ENCODE peak calls at places on chromosomes 1 and 21, in seven cellular contexts. Q is IMR-90, O is upper lobe of left lung, N is right lobe of liver, V is body of pancreas, A is HCT116, W is A549. P is an unnamed sample.

GRCh38 chr1:167117225-167117624 is 23.4 kb downstream of the STYXL2 start:
- ATAC-seq in V (no peak), A (no peak), W (no peak), Q (no peak), O (no peak), N (no peak), P (no peak)

GRCh38 chr1:8599813-8600212 is 217.6 kb downstream of the RERE start:
- ATAC-seq in Q (no peak), W (no peak), O (no peak), V (no peak), A (no peak), N (no peak), P (no peak)

GRCh38 chr1:107677674-107678073 is 287.3 kb downstream of the VAV3 start:
- ATAC-seq in A (no peak), N (no peak), Q (no peak), V (no peak), O (no peak), W (no peak), P (no peak)

GRCh38 chr1:231613419-231614349 is 12.9 kb upstream of the DISC1 start:
- ATAC-seq in V (no peak), A (no peak), W (no peak), O (peak; percentile 23), Q (no peak), N (no peak), P (no peak)

GRCh38 chr1:43554444-43554992 is 23.8 kb downstream of the PTPRF start:
- ATAC-seq in W (peak; percentile 71), Q (peak; percentile 40), V (no peak), N (no peak), A (peak; percentile 25), O (no peak), P (no peak)

GRCh38 chr1:44801491-44802305 is 1.5 kb downstream of the PLK3 start:
- ATAC-seq in N (no peak), W (no peak), V (no peak), O (no peak), A (no peak), Q (no peak), P (no peak)

GRCh38 chr1:48878191-48878940 is 101.7 kb upstream of the BEND5 start:
- ATAC-seq in O (no peak), Q (no peak), A (peak; percentile 66), W (peak; percentile 100), N (no peak), V (no peak), P (no peak)

GRCh38 chr1:13643017-13643416 is 57.0 kb upstream of the PRDM2 start:
- ATAC-seq in O (no peak), N (no peak), V (no peak), W (no peak), Q (no peak), A (no peak), P (no peak)

GRCh38 chr1:76179297-76179696 is 104.8 kb downstream of the ST6GALNAC3 start:
- ATAC-seq in W (no peak), O (no peak), Q (no peak), A (no peak), V (no peak), N (no peak), P (no peak)

GRCh38 chr1:77134359-77134758 is 84.9 kb downstream of the PIGK start:
- ATAC-seq in O (no peak), N (peak; percentile 96), V (no peak), W (no peak), A (no peak), Q (no peak), P (no peak)

GRCh38 chr1:153790282-153790995 is 15.2 kb downstream of the SLC27A3 start:
- ATAC-seq in V (peak; percentile 68), A (no peak), N (peak; percentile 40), W (no peak), O (peak; percentile 77), Q (peak; percentile 70), P (peak; percentile 92)

GRCh38 chr1:228852015-228852414 is 116.7 kb downstream of the RHOU start:
- ATAC-seq in O (peak; percentile 53), A (peak; percentile 99), Q (no peak), V (no peak), W (no peak), N (no peak), P (no peak)

GRCh38 chr1:29903767-29904166 is 667.4 kb downstream of the PTPRU start:
- ATAC-seq in O (no peak), N (peak; percentile 28), Q (no peak), V (no peak), W (no peak), A (no peak), P (no peak)

GRCh38 chr1:101175474-101175873 is 61.3 kb upstream of the S1PR1 start:
- ATAC-seq in A (no peak), Q (no peak), N (no peak), W (no peak), V (no peak), O (no peak), P (no peak)

GRCh38 chr1:167229719-167230385 is 9.2 kb downstream of the POU2F1 start:
- ATAC-seq in A (no peak), W (peak; percentile 45), N (peak; percentile 38), V (no peak), Q (no peak), O (no peak), P (no peak)

GRCh38 chr1:21782868-21783678 is at the start of gene USP48:
- ATAC-seq in Q (peak; percentile 90), W (peak; percentile 91), A (peak; percentile 87), N (peak; percentile 93), V (peak; percentile 90), O (peak; percentile 98), P (peak; percentile 97)

GRCh38 chr1:59446257-59446901 is 149.5 kb downstream of the FGGY start:
- ATAC-seq in W (no peak), A (no peak), O (no peak), V (no peak), N (peak; percentile 37), Q (peak; percentile 66), P (peak; percentile 48)

GRCh38 chr1:170663011-170663410 is 920 bp upstream of the PRRX1 start:
- ATAC-seq in A (no peak), Q (peak; percentile 5), O (no peak), V (no peak), N (no peak), W (no peak), P (no peak)

GRCh38 chr1:216903389-216903754 is 180.1 kb upstream of the ESRRG start:
- ATAC-seq in A (peak; percentile 20), Q (peak; percentile 95), V (no peak), W (no peak), N (peak; percentile 14), O (no peak), P (no peak)

GRCh38 chr1:116134178-116134773 is 23.1 kb downstream of the MAB21L3 start:
- ATAC-seq in Q (no peak), A (peak; percentile 66), V (no peak), O (no peak), W (no peak), N (no peak), P (no peak)

GRCh38 chr1:171754381-171754705 is 12.5 kb upstream of the VAMP4 start:
- ATAC-seq in A (no peak), O (peak; percentile 49), V (no peak), W (no peak), Q (peak; percentile 92), N (no peak), P (peak; percentile 50)

GRCh38 chr1:208243851-208244583 is at the start of gene PLXNA2:
- ATAC-seq in O (peak; percentile 90), N (peak; percentile 68), A (peak; percentile 77), V (peak; percentile 85), Q (peak; percentile 66), W (peak; percentile 61), P (peak; percentile 87)

GRCh38 chr21:33219300-33219699 is 10.4 kb upstream of the IFNAR2 start:
- ATAC-seq in O (no peak), Q (no peak), A (no peak), W (no peak), N (no peak), V (no peak), P (no peak)

GRCh38 chr1:48916121-48917069 is 139.7 kb upstream of the BEND5 start:
- ATAC-seq in V (peak; percentile 33), W (peak; percentile 86), N (peak; percentile 39), O (no peak), A (peak; percentile 71), Q (no peak), P (no peak)

DNA sequence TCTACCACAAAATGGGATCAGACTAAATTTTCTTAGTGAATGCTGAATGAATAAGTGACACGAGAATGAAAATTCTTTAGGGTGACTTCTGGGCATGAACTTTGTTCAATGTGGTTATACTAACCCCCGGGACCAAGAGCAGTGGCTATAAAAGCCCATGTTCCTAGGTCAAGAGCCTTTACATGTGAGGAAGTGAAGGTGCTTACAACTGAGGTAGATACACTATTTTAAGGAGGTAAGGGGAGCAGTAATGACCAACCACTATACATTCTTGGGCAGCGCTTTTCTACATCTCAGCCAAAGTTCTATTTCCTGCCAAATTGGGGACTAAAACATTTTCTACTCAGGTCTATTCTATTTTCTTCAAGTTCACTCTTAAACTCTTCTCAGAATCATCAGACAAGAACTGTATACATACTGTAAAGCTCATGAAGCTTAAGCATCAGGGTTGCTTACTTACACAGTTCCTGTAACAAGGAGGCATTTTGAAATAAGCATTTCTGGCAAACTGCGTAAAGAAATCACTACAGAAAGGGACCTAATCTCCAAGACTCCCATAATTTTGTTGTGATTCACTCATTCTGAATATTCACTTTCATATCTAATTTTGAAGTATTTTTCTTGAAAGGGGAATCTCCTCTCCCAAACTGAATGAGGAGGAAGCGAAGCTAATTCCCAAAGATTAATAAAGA is 8.5 kb upstream of the ARHGAP29 start:
- ATAC-seq in O (no peak), W (no peak), Q (no peak), A (no peak), N (no peak), V (no peak), P (no peak)
- TF ChIP-seq POLR2A in O (no peak), W (no peak), Q (no peak), A (peak; percentile 43), N (no peak), V (no peak), P (no peak)

GRCh38 chr1:2547210-2548067 is 8.7 kb upstream of the TNFRSF14 start:
- ATAC-seq in N (no peak), V (no peak), Q (peak; percentile 2), W (peak; percentile 10), A (no peak), O (no peak), P (no peak)
- TF ChIP-seq POLR2A in N (no peak), V (no peak), Q (no peak), W (no peak), A (no peak), O (peak; percentile 65), P (no peak)

DNA sequence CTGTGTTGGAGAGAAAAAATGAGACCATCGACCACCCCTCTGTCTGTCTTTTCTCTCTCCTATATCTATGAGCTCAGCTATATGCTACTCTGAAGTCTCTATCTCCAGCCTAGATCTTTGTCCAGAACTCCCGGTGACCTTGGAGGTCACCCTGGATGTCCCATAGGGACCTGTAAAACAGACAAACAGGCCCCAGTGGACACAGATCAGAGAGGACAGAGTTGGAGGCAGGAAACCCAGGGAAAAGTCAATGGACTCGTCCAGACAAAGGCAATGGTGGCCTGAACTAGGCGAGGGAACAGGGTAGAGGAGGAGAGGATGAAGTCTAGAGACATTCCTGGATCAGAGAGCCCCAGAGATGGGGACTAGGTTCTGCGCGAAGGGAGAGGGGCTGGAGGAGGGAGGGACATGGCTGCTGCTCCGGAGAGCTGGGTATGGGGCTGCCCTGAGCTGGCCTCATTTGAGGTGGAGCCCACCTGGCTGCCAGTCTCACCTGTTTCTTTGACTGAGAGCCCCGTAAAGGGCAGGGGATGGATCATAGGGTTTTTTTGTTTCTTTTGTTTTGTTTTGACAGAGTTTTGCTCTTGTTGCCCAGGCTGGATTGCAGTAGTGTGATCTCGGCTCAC is 10.6 kb upstream of the MARCKSL1 start:
- ATAC-seq in V (no peak), Q (no peak), N (no peak), A (no peak), W (no peak), O (no peak), P (no peak)
- TF ChIP-seq POLR2A in V (no peak), Q (no peak), N (no peak), A (no peak), W (no peak), O (no peak), P (no peak)

GRCh38 chr1:7434566-7434965 is 336.5 kb upstream of the VAMP3 start:
- ATAC-seq in W (no peak), O (no peak), Q (no peak), A (no peak), N (no peak), V (no peak), P (no peak)
- TF ChIP-seq POLR2A in W (no peak), O (no peak), Q (no peak), A (no peak), N (no peak), V (no peak), P (no peak)